ENCODE peak calls at places on chromosome 3, in six cellular contexts. One of them, this sample, is unnamed. For H3K79me1, the result is how much of the 10 kb centered on the place peaks cover.

GRCh38 chr3:125003369-125003853 is 52.4 kb downstream of the HEG1 start:
- DNase-seq in IMR-90: peak
- DNase-seq in mesenchymal stem cell: peak
- DNase-seq in H9: no peak
- DNase-seq in H1: no peak
- DNase-seq in trophoblast cell: no peak
- DNase-seq in this sample: no peak

GRCh38 chr3:13877911-13878710 is 1.8 kb downstream of the WNT7A start:
- DNase-seq in IMR-90: no peak
- DNase-seq in mesenchymal stem cell: no peak
- DNase-seq in H9: no peak
- DNase-seq in H1: no peak
- DNase-seq in trophoblast cell: peak
- DNase-seq in this sample: peak

GRCh38 chr3:135106445-135106844 is 311.4 kb downstream of the EPHB1 start:
- DNase-seq in IMR-90: peak
- DNase-seq in mesenchymal stem cell: no peak
- DNase-seq in H9: peak
- DNase-seq in H1: peak
- DNase-seq in trophoblast cell: peak
- DNase-seq in this sample: peak

GRCh38 chr3:30305021-30305420 is 301.4 kb upstream of the TGFBR2 start:
- DNase-seq in IMR-90: no peak
- DNase-seq in mesenchymal stem cell: no peak
- DNase-seq in H9: no peak
- DNase-seq in H1: no peak
- DNase-seq in trophoblast cell: no peak
- DNase-seq in this sample: no peak

GRCh38 chr3:53104762-53105161 is 25.5 kb downstream of the RFT1 start:
- DNase-seq in IMR-90: no peak
- DNase-seq in mesenchymal stem cell: no peak
- DNase-seq in H9: no peak
- DNase-seq in H1: no peak
- DNase-seq in trophoblast cell: no peak
- DNase-seq in this sample: no peak

GRCh38 chr3:171971919-171972526 is 67.4 kb upstream of the FNDC3B start:
- DNase-seq in IMR-90: peak
- DNase-seq in mesenchymal stem cell: peak
- DNase-seq in H9: no peak
- DNase-seq in H1: no peak
- DNase-seq in trophoblast cell: peak
- DNase-seq in this sample: no peak

GRCh38 chr3:24352893-24353553 is 141.6 kb downstream of the THRB start:
- DNase-seq in IMR-90: no peak
- DNase-seq in mesenchymal stem cell: no peak
- DNase-seq in H9: no peak
- DNase-seq in H1: no peak
- DNase-seq in trophoblast cell: no peak
- DNase-seq in this sample: no peak

GRCh38 chr3:140177943-140178342 is 243.0 kb downstream of the CLSTN2 start:
- DNase-seq in IMR-90: no peak
- DNase-seq in mesenchymal stem cell: no peak
- DNase-seq in H9: no peak
- DNase-seq in H1: no peak
- DNase-seq in trophoblast cell: no peak
- DNase-seq in this sample: no peak

GRCh38 chr3:101873619-101874018 is 24.3 kb downstream of the NFKBIZ start:
- DNase-seq in IMR-90: peak
- DNase-seq in mesenchymal stem cell: peak
- DNase-seq in H9: no peak
- DNase-seq in H1: no peak
- DNase-seq in trophoblast cell: peak
- DNase-seq in this sample: no peak

GRCh38 chr3:52047295-52047960 is 8.9 kb downstream of the DUSP7 start:
- DNase-seq in IMR-90: no peak
- DNase-seq in mesenchymal stem cell: no peak
- DNase-seq in H9: no peak
- DNase-seq in H1: no peak
- DNase-seq in trophoblast cell: no peak
- DNase-seq in this sample: no peak

GRCh38 chr3:184320099-184320445 is 5.7 kb downstream of the EIF4G1 start:
- DNase-seq in IMR-90: peak
- DNase-seq in mesenchymal stem cell: peak
- DNase-seq in H9: no peak
- DNase-seq in H1: no peak
- DNase-seq in trophoblast cell: peak
- DNase-seq in this sample: no peak

GRCh38 chr3:184241447-184242296 is 7.1 kb downstream of the ALG3 start:
- DNase-seq in IMR-90: peak
- DNase-seq in mesenchymal stem cell: no peak
- DNase-seq in H9: peak
- DNase-seq in H1: no peak
- DNase-seq in trophoblast cell: peak
- DNase-seq in this sample: no peak

GRCh38 chr3:3577823-3578222 is 221.4 kb upstream of the LRRN1 start:
- DNase-seq in IMR-90: no peak
- DNase-seq in mesenchymal stem cell: no peak
- DNase-seq in H9: no peak
- DNase-seq in H1: no peak
- DNase-seq in trophoblast cell: no peak
- DNase-seq in this sample: no peak

GRCh38 chr3:111649180-111649579 is 54.0 kb upstream of the ZBED2 start:
- DNase-seq in IMR-90: peak
- DNase-seq in mesenchymal stem cell: peak
- DNase-seq in H9: no peak
- DNase-seq in H1: no peak
- DNase-seq in trophoblast cell: no peak
- DNase-seq in this sample: no peak

GRCh38 chr3:79217096-79217495 is 550.7 kb downstream of the ROBO1 start:
- DNase-seq in IMR-90: no peak
- DNase-seq in mesenchymal stem cell: no peak
- DNase-seq in H9: no peak
- DNase-seq in H1: no peak
- DNase-seq in trophoblast cell: no peak
- DNase-seq in this sample: no peak

GRCh38 chr3:41836360-41837134 is 125.4 kb downstream of the ULK4 start:
- DNase-seq in IMR-90: peak
- DNase-seq in mesenchymal stem cell: no peak
- DNase-seq in H9: no peak
- DNase-seq in H1: no peak
- DNase-seq in trophoblast cell: no peak
- DNase-seq in this sample: no peak

GRCh38 chr3:120448707-120449650 is 1.8 kb downstream of the FSTL1 start:
- DNase-seq in IMR-90: peak
- DNase-seq in mesenchymal stem cell: peak
- DNase-seq in H9: no peak
- DNase-seq in H1: no peak
- DNase-seq in trophoblast cell: peak
- DNase-seq in this sample: no peak

GRCh38 chr3:45153658-45154437 is 7.7 kb upstream of the CDCP1 start:
- DNase-seq in IMR-90: peak
- DNase-seq in mesenchymal stem cell: peak
- DNase-seq in H9: no peak
- DNase-seq in H1: no peak
- DNase-seq in trophoblast cell: no peak
- DNase-seq in this sample: no peak

GRCh38 chr3:15750879-15751278 is 46.9 kb downstream of the ANKRD28 start:
- DNase-seq in IMR-90: no peak
- DNase-seq in mesenchymal stem cell: no peak
- DNase-seq in H9: no peak
- DNase-seq in H1: no peak
- DNase-seq in trophoblast cell: no peak
- DNase-seq in this sample: no peak

GRCh38 chr3:14651440-14652251 is at the start of gene CCDC174:
- DNase-seq in IMR-90: peak
- DNase-seq in mesenchymal stem cell: peak
- DNase-seq in H9: peak
- DNase-seq in H1: peak
- DNase-seq in trophoblast cell: peak
- DNase-seq in this sample: peak

GRCh38 chr3:1421577-1421976 is 328.8 kb downstream of the CNTN6 start:
- DNase-seq in IMR-90: no peak
- DNase-seq in mesenchymal stem cell: no peak
- DNase-seq in H9: no peak
- DNase-seq in H1: no peak
- DNase-seq in trophoblast cell: no peak
- DNase-seq in this sample: no peak
- H3K14ac ChIP-seq in IMR-90: no peak
- H3K14ac ChIP-seq in mesenchymal stem cell: no peak
- H3K14ac ChIP-seq in H9: no peak
- H3K14ac ChIP-seq in H1: no peak
- H3K14ac ChIP-seq in trophoblast cell: no peak
- H3K14ac ChIP-seq in this sample: no peak

GRCh38 chr3:132549169-132549568 is 47.9 kb upstream of the ACKR4 start:
- DNase-seq in IMR-90: no peak
- DNase-seq in mesenchymal stem cell: no peak
- DNase-seq in H9: no peak
- DNase-seq in H1: no peak
- DNase-seq in trophoblast cell: no peak
- DNase-seq in this sample: no peak

GRCh38 chr3:132545471-132545870 is 51.6 kb upstream of the ACKR4 start:
- DNase-seq in IMR-90: no peak
- DNase-seq in mesenchymal stem cell: no peak
- DNase-seq in H9: no peak
- DNase-seq in H1: no peak
- DNase-seq in trophoblast cell: no peak
- DNase-seq in this sample: no peak

GRCh38 chr3:132539681-132540080 is 57.4 kb upstream of the ACKR4 start:
- DNase-seq in IMR-90: no peak
- DNase-seq in mesenchymal stem cell: no peak
- DNase-seq in H9: no peak
- DNase-seq in H1: no peak
- DNase-seq in trophoblast cell: no peak
- DNase-seq in this sample: no peak

GRCh38 chr3:132543016-132543739 is 53.9 kb upstream of the ACKR4 start:
- DNase-seq in IMR-90: peak
- DNase-seq in mesenchymal stem cell: peak
- DNase-seq in H9: no peak
- DNase-seq in H1: no peak
- DNase-seq in trophoblast cell: peak
- DNase-seq in this sample: no peak

GRCh38 chr3:132544130-132544529 is 52.9 kb upstream of the ACKR4 start:
- DNase-seq in IMR-90: no peak
- DNase-seq in mesenchymal stem cell: no peak
- DNase-seq in H9: no peak
- DNase-seq in H1: no peak
- DNase-seq in trophoblast cell: no peak
- DNase-seq in this sample: no peak
- H3K27ac ChIP-seq in IMR-90: peak
- H3K27ac ChIP-seq in mesenchymal stem cell: no peak
- H3K27ac ChIP-seq in H9: no peak
- H3K27ac ChIP-seq in H1: no peak
- H3K27ac ChIP-seq in trophoblast cell: no peak
- H3K27ac ChIP-seq in this sample: no peak

GRCh38 chr3:123076496-123077418 is 9.9 kb downstream of the PDIA5 start:
- DNase-seq in IMR-90: no peak
- DNase-seq in mesenchymal stem cell: peak
- DNase-seq in H9: no peak
- DNase-seq in H1: no peak
- DNase-seq in trophoblast cell: no peak
- DNase-seq in this sample: no peak

GRCh38 chr3:123076112-123076495 is 9.3 kb downstream of the PDIA5 start:
- DNase-seq in IMR-90: no peak
- DNase-seq in mesenchymal stem cell: no peak
- DNase-seq in H9: no peak
- DNase-seq in H1: no peak
- DNase-seq in trophoblast cell: no peak
- DNase-seq in this sample: no peak

GRCh38 chr3:123078101-123078500 is 11.3 kb downstream of the PDIA5 start:
- DNase-seq in IMR-90: no peak
- DNase-seq in mesenchymal stem cell: no peak
- DNase-seq in H9: no peak
- DNase-seq in H1: no peak
- DNase-seq in trophoblast cell: peak
- DNase-seq in this sample: no peak

GRCh38 chr3:123072564-123072963 is 5.7 kb downstream of the PDIA5 start:
- DNase-seq in IMR-90: no peak
- DNase-seq in mesenchymal stem cell: no peak
- DNase-seq in H9: no peak
- DNase-seq in H1: no peak
- DNase-seq in trophoblast cell: no peak
- DNase-seq in this sample: no peak

DNA sequence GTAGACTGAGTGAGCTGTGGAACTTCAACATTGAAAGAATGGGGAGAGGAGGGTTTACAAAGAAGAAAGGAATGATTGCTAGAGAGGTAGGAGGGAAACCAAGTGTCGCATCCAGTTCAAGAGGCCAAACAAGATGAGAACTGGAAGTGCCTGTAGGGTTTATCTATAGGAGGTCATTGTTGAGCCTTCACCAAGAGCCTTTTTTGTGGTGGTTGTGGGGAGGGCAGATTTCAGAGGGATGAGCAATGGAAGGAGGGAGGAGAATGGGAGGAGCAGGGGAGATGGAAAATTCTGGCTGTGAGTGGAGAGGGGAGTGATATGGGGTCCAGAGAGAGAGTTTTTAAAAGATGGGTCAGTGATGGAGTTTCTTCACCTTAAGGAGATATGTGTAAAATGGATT is 8.5 kb downstream of the PDIA5 start:
- DNase-seq in IMR-90: no peak
- DNase-seq in mesenchymal stem cell: peak
- DNase-seq in H9: no peak
- DNase-seq in H1: no peak
- DNase-seq in trophoblast cell: peak
- DNase-seq in this sample: no peak
- H3K79me1 ChIP-seq in IMR-90: under half
- H3K79me1 ChIP-seq in mesenchymal stem cell: under half
- H3K79me1 ChIP-seq in H9: under half
- H3K79me1 ChIP-seq in H1: under half
- H3K79me1 ChIP-seq in trophoblast cell: under half
- H3K79me1 ChIP-seq in this sample: under half

DNA sequence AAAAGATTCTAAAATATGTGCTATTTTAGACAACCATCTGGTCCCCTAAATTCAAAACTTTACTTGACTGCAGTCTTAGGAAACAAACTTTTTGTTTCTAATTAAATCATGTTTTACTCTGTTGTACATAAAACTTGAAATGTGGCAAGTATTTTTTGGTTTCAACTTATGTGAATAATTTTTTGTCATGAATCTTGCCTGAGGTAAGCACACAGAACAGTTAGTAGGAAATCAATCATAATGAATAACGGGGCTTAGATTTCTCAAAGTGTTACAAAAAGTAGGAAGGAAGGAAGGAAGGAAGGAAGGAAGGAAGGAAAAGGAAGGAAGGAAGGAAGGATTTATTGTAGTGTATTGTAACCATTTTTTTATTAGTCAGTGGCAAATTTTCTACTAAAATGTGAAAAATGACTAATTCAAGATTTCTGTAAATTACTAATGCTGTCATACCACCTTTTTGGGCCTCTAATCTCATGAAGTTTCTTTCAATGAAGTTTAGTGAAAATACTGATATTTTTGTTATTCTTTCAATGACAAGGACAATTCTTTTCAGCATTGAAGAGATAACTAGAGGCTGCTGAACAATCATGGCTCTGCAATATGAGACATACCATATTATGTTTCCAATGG is 1689.2 kb downstream of the OTOL1 start:
- DNase-seq in IMR-90: no peak
- DNase-seq in mesenchymal stem cell: no peak
- DNase-seq in H9: no peak
- DNase-seq in H1: no peak
- DNase-seq in trophoblast cell: no peak
- DNase-seq in this sample: no peak
- H3K14ac ChIP-seq in IMR-90: no peak
- H3K14ac ChIP-seq in mesenchymal stem cell: no peak
- H3K14ac ChIP-seq in H9: no peak
- H3K14ac ChIP-seq in H1: no peak
- H3K14ac ChIP-seq in trophoblast cell: no peak
- H3K14ac ChIP-seq in this sample: no peak

GRCh38 chr3:108099679-108100428 is 9.0 kb upstream of the CD47 start:
- DNase-seq in IMR-90: peak
- DNase-seq in mesenchymal stem cell: peak
- DNase-seq in H9: no peak
- DNase-seq in H1: no peak
- DNase-seq in trophoblast cell: no peak
- DNase-seq in this sample: no peak
- H3K27ac ChIP-seq in IMR-90: no peak
- H3K27ac ChIP-seq in mesenchymal stem cell: no peak
- H3K27ac ChIP-seq in H9: no peak
- H3K27ac ChIP-seq in H1: no peak
- H3K27ac ChIP-seq in trophoblast cell: no peak
- H3K27ac ChIP-seq in this sample: no peak

This sample was measured in neuronal stem cell.